ENCODE peak calls at places on chromosomes 11 and 22, in eight cellular contexts. P is left ventricle myocardium inferior; A is adrenal gland; J is kidney; X is CD8-positive, alpha-beta memory T cell; H is aorta; U is HAP-1; S is endothelial cell of umbilical vein. O is an unnamed sample.
A peak's percentile ranks its signal among the peaks of the same experiment; 100 is the strongest.

GRCh38 chr11:111047376-111047775 is 198.1 kb upstream of the POU2AF2 start:
- DNase-seq in P (no peak), A (no peak), J (no peak), X (no peak), H (no peak), U (no peak), S (no peak), O (no peak)

GRCh38 chr11:20109731-20110445 is 50.4 kb downstream of the DBX1 start:
- DNase-seq in P (no peak), A (no peak), J (no peak), X (no peak), H (no peak), U (no peak), S (no peak), O (no peak)

GRCh38 chr22:44597616-44598015 is 99.6 kb upstream of the RTL6 start:
- DNase-seq in P (no peak), A (peak; percentile 82), J (no peak), X (no peak), H (no peak), U (no peak), S (no peak), O (no peak)

GRCh38 chr11:43789700-43790443 is 90.8 kb upstream of the ALKBH3 start:
- DNase-seq in P (no peak), A (no peak), J (no peak), X (no peak), H (no peak), U (no peak), S (peak; percentile 8), O (no peak)

GRCh38 chr11:1092145-1092670 is 17.5 kb downstream of the MUC2 start:
- DNase-seq in P (no peak), A (no peak), J (peak; percentile 46), X (no peak), H (no peak), U (no peak), S (no peak), O (no peak)

GRCh38 chr11:134398079-134398444 is 14.0 kb downstream of the B3GAT1 start:
- DNase-seq in P (no peak), A (no peak), J (no peak), X (no peak), H (no peak), U (no peak), S (no peak), O (no peak)

GRCh38 chr11:59174664-59175033 is 2.7 kb downstream of the DTX4 start:
- DNase-seq in P (no peak), A (no peak), J (no peak), X (no peak), H (no peak), U (no peak), S (no peak), O (peak; percentile 59)

GRCh38 chr11:17286332-17286731 is 9.8 kb downstream of the NUCB2 start:
- DNase-seq in P (no peak), A (no peak), J (no peak), X (no peak), H (no peak), U (no peak), S (no peak), O (no peak)

GRCh38 chr22:17431179-17431578 is 61.9 kb downstream of the CECR2 start:
- DNase-seq in P (no peak), A (no peak), J (no peak), X (no peak), H (no peak), U (no peak), S (no peak), O (no peak)

GRCh38 chr22:34111210-34111824 is 191.0 kb upstream of the LARGE1 start:
- DNase-seq in P (no peak), A (peak; percentile 64), J (no peak), X (no peak), H (no peak), U (peak; percentile 38), S (no peak), O (no peak)

GRCh38 chr11:131999084-131999483 is 628.7 kb downstream of the NTM start:
- DNase-seq in P (no peak), A (no peak), J (no peak), X (no peak), H (no peak), U (no peak), S (no peak), O (no peak)

GRCh38 chr11:69972351-69972802 is 105.7 kb upstream of the ANO1 start:
- DNase-seq in P (no peak), A (no peak), J (peak; percentile 3), X (no peak), H (no peak), U (no peak), S (no peak), O (no peak)

GRCh38 chr22:27046126-27046525 is 388.7 kb downstream of the MIAT start:
- DNase-seq in P (no peak), A (no peak), J (no peak), X (no peak), H (no peak), U (no peak), S (no peak), O (no peak)

GRCh38 chr22:25744694-25745093 is 2.7 kb downstream of the MYO18B start:
- DNase-seq in P (no peak), A (no peak), J (no peak), X (no peak), H (no peak), U (no peak), S (no peak), O (no peak)

GRCh38 chr22:21974058-21974649 is 8.4 kb downstream of the TOP3B start:
- DNase-seq in P (no peak), A (no peak), J (no peak), X (no peak), H (no peak), U (no peak), S (no peak), O (no peak)

GRCh38 chr11:131810511-131810910 is 440.1 kb downstream of the NTM start:
- DNase-seq in P (no peak), A (no peak), J (no peak), X (no peak), H (no peak), U (no peak), S (peak; percentile 35), O (no peak)

GRCh38 chr11:34647131-34647530 is 26.2 kb downstream of the EHF start:
- DNase-seq in P (no peak), A (no peak), J (no peak), X (no peak), H (no peak), U (no peak), S (no peak), O (no peak)

GRCh38 chr11:112363527-112363926 is 102.9 kb upstream of the PLET1 start:
- DNase-seq in P (no peak), A (peak; percentile 69), J (no peak), X (no peak), H (no peak), U (no peak), S (no peak), O (no peak)

GRCh38 chr11:113484223-113484622 is 9.0 kb upstream of the DRD2 start:
- DNase-seq in P (no peak), A (no peak), J (no peak), X (no peak), H (no peak), U (no peak), S (no peak), O (no peak)

GRCh38 chr11:17898782-17899181 is 114.1 kb downstream of the SERGEF start:
- DNase-seq in P (no peak), A (no peak), J (no peak), X (no peak), H (no peak), U (no peak), S (no peak), O (no peak)

GRCh38 chr22:30866811-30867271 is 101.7 kb downstream of the MORC2 start:
- DNase-seq in P (no peak), A (peak; percentile 45), J (peak; percentile 45), X (no peak), H (peak; percentile 23), U (no peak), S (peak; percentile 80), O (no peak)

GRCh38 chr11:112734207-112734606 is 227.0 kb upstream of the NCAM1 start:
- DNase-seq in P (no peak), A (no peak), J (no peak), X (no peak), H (no peak), U (no peak), S (no peak), O (peak; percentile 67)

GRCh38 chr22:46193898-46194310 is 43.6 kb downstream of the PPARA start:
- DNase-seq in P (no peak), A (no peak), J (no peak), X (no peak), H (no peak), U (no peak), S (no peak), O (no peak)

GRCh38 chr11:59573216-59573615 is 42.4 kb downstream of the OSBP start:
- DNase-seq in P (no peak), A (no peak), J (no peak), X (no peak), H (no peak), U (no peak), S (peak; percentile 32), O (no peak)

GRCh38 chr11:131924446-131925240 is 554.2 kb downstream of the NTM start:
- DNase-seq in P (no peak), A (no peak), J (no peak), X (no peak), H (no peak), U (no peak), S (peak; percentile 52), O (no peak)

GRCh38 chr22:49855491-49855911 is 1.9 kb downstream of the ZBED4 start:
- DNase-seq in P (no peak), A (no peak), J (no peak), X (no peak), H (no peak), U (no peak), S (peak; percentile 29), O (no peak)
- H3K4me1 ChIP-seq in P (peaks cover 34% of the 10 kb centered on the region), A (peaks cover 27% of the 10 kb centered on the region), J (peaks cover 4% of the 10 kb centered on the region), X (peaks cover 26% of the 10 kb centered on the region), H (no peaks in the 10 kb centered on the region), U (peaks cover 13% of the 10 kb centered on the region), S (peaks cover 22% of the 10 kb centered on the region), O (peaks cover 22% of the 10 kb centered on the region)

GRCh38 chr11:67495234-67496005 is 9.7 kb downstream of the PITPNM1 start:
- DNase-seq in P (no peak), A (no peak), J (no peak), X (no peak), H (no peak), U (no peak), S (no peak), O (no peak)
- H3K36me3 ChIP-seq in P (peaks cover 83% of the 10 kb centered on the region), A (no peaks in the 10 kb centered on the region), J (peaks cover 6% of the 10 kb centered on the region), X (peaks cover 11% of the 10 kb centered on the region), H (peaks cover 2% of the 10 kb centered on the region), U (peaks cover 22% of the 10 kb centered on the region), S (peaks cover 3% of the 10 kb centered on the region), O (peaks cover 6% of the 10 kb centered on the region)

DNA sequence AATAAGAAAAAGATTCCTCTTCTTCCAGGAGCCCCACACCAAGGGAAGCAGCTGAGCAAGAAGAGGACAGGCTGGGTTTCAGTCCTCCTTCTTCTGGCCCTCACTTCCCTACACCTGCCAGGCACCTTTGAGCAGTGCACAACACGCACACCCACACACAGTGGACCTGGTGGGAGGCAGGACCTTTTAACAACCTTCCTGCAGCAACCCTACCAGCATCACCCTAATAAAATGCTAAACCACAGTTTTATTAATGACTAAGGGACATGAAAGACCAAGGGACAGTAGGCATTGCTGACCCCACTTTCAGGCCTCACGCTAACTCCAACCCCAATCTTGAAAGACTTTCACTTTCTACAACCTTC is 12.2 kb downstream of the ARAP1 start:
- DNase-seq in P (peak; percentile 3), A (no peak), J (peak; percentile 40), X (no peak), H (no peak), U (no peak), S (no peak), O (no peak)
- H3K4me3 ChIP-seq in P (no peak overlapping the region), A (no peak overlapping the region), J (no peak overlapping the region), X (no peak overlapping the region), H (no peak overlapping the region), U (no peak overlapping the region), S (no peak overlapping the region), O (no peak overlapping the region)

GRCh38 chr11:77396305-77396704 is 77.6 kb downstream of the PAK1 start:
- DNase-seq in P (no peak), A (no peak), J (no peak), X (no peak), H (no peak), U (no peak), S (no peak), O (no peak)
- H3K4me1 ChIP-seq in P (peaks cover 7% of the 10 kb centered on the region), A (peaks cover 9% of the 10 kb centered on the region), J (peaks cover 12% of the 10 kb centered on the region), X (no peaks in the 10 kb centered on the region), H (no peaks in the 10 kb centered on the region), U (no peaks in the 10 kb centered on the region), S (no peaks in the 10 kb centered on the region), O (no peaks in the 10 kb centered on the region)

O was measured in Caco-2.